ENCODE peak calls at places on chromosomes 16 and 17, in five cellular contexts. U, E, K, N and Q are unnamed samples.

GRCh38 chr17:33981713-33982601 is 273.1 kb upstream of the CCL2 start:
- DNase-seq in N (no peak), U (no peak), K (no peak), E (no peak), Q (no peak)

GRCh38 chr17:41496803-41497484 is 7.2 kb upstream of the KRT36 start:
- DNase-seq in K (peak), E (peak), U (peak), N (peak), Q (peak)

GRCh38 chr17:77571562-77571981 is 386.9 kb upstream of the TNRC6C start:
- DNase-seq in U (no peak), K (peak), E (no peak), N (no peak), Q (no peak)

GRCh38 chr17:62059394-62059793 is 5.7 kb downstream of the MED13 start:
- DNase-seq in K (no peak), E (no peak), N (no peak), U (no peak), Q (no peak)

GRCh38 chr16:80287674-80288073 is 253.1 kb upstream of the DYNLRB2 start:
- DNase-seq in N (no peak), U (no peak), E (no peak), K (no peak), Q (no peak)

GRCh38 chr17:28745052-28745776 is 1.4 kb downstream of the TRAF4 start:
- DNase-seq in K (peak), N (peak), U (no peak), E (peak), Q (peak)

GRCh38 chr17:49631496-49631895 is 46.4 kb downstream of the SPOP start:
- DNase-seq in U (no peak), E (no peak), K (no peak), N (no peak), Q (no peak)

GRCh38 chr16:69187387-69187890 is 475 bp downstream of the SNTB2 start:
- DNase-seq in N (no peak), K (peak), U (no peak), E (peak), Q (peak)

GRCh38 chr16:24609740-24610420 is 70.5 kb downstream of the RBBP6 start:
- DNase-seq in K (peak), N (peak), E (no peak), U (no peak), Q (peak)

GRCh38 chr16:50354629-50355456 is 13.9 kb downstream of the BRD7 start:
- DNase-seq in N (no peak), E (no peak), U (no peak), K (no peak), Q (no peak)

GRCh38 chr17:74822329-74823175 is 37.1 kb downstream of the GRIN2C start:
- DNase-seq in E (no peak), K (no peak), N (no peak), U (no peak), Q (no peak)

GRCh38 chr17:68768804-68769203 is 167.6 kb upstream of the FAM20A start:
- DNase-seq in U (no peak), N (no peak), E (no peak), K (no peak), Q (no peak)

GRCh38 chr17:55641559-55642160 is 81.0 kb downstream of the TMEM100 start:
- DNase-seq in N (peak), E (peak), K (peak), U (no peak), Q (peak)
- TF ChIP-seq ESRRA in N (no peak), E (no peak), K (no peak), U (no peak), Q (no peak)

DNA sequence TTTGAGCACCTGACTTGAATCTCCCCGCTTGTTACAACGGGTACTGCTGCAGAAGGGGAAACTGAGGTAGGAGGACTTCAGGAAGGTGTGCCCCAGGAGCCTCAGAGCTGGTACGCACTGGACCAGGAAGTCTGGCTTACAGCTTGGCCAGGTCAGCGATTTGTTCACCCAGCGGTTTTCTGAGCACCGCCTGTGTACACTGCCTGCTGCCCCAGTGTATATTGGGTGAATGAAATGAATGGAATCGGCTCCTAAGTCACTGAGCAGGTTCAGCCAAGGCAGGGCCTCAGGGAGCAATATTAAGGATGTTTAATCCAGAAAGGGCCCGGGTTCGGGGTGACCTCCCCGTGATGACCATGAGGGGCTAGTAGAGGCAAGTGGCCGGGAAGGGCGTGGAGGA is 164.0 kb upstream of the CIBAR2 start:
- DNase-seq in E (no peak), U (no peak), N (no peak), K (no peak), Q (no peak)
- TF ChIP-seq ESRRA in E (no peak), U (no peak), N (no peak), K (no peak), Q (no peak)

GRCh38 chr17:63853260-63853659 is 10.8 kb upstream of the SMARCD2 start:
- DNase-seq in N (no peak), E (no peak), U (no peak), K (no peak), Q (no peak)

GRCh38 chr17:63850401-63850800 is 7.9 kb upstream of the SMARCD2 start:
- DNase-seq in U (no peak), E (no peak), N (no peak), K (peak), Q (no peak)

GRCh38 chr17:63859257-63859656 is 14.2 kb downstream of the CSH2 start:
- DNase-seq in E (no peak), U (no peak), K (no peak), N (no peak), Q (no peak)

GRCh38 chr17:63854709-63855108 is 12.2 kb upstream of the SMARCD2 start:
- DNase-seq in U (no peak), K (no peak), N (peak), E (no peak), Q (no peak)

DNA sequence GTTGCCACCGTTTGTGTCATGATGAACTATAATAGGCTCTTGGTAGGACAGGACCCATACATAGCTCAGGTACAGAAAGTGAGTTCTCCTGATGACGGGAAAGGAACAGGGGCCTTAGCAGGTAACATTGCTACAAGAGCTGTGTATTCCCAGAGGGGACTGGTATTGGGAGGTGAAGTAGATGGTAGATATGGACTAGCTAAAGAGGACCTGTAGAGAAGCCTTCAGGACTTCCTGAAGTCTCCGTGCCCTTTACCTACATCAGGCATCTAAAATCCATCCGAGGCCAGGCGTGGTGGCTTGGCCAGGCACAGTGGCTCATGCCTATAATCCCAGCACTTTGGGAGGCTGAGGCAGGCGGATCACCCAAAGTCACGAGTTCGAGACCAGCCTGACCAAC is 12.7 kb upstream of the SMARCD2 start:
- DNase-seq in K (no peak), U (no peak), N (no peak), E (no peak), Q (no peak)
- TF ChIP-seq ESRRA in K (no peak), U (no peak), N (no peak), E (no peak), Q (no peak)

GRCh38 chr17:79543566-79543965 is 67.3 kb downstream of the RBFOX3 start:
- DNase-seq in K (no peak), U (no peak), E (no peak), N (no peak), Q (no peak)

GRCh38 chr17:79545251-79546005 is 65.4 kb downstream of the RBFOX3 start:
- DNase-seq in E (no peak), U (no peak), N (no peak), K (no peak), Q (no peak)

GRCh38 chr17:79546386-79546785 is 64.5 kb downstream of the RBFOX3 start:
- DNase-seq in U (no peak), E (no peak), N (no peak), K (no peak), Q (no peak)

GRCh38 chr17:79542718-79543117 is 68.1 kb downstream of the RBFOX3 start:
- DNase-seq in N (no peak), E (no peak), K (no peak), U (no peak), Q (no peak)

DNA sequence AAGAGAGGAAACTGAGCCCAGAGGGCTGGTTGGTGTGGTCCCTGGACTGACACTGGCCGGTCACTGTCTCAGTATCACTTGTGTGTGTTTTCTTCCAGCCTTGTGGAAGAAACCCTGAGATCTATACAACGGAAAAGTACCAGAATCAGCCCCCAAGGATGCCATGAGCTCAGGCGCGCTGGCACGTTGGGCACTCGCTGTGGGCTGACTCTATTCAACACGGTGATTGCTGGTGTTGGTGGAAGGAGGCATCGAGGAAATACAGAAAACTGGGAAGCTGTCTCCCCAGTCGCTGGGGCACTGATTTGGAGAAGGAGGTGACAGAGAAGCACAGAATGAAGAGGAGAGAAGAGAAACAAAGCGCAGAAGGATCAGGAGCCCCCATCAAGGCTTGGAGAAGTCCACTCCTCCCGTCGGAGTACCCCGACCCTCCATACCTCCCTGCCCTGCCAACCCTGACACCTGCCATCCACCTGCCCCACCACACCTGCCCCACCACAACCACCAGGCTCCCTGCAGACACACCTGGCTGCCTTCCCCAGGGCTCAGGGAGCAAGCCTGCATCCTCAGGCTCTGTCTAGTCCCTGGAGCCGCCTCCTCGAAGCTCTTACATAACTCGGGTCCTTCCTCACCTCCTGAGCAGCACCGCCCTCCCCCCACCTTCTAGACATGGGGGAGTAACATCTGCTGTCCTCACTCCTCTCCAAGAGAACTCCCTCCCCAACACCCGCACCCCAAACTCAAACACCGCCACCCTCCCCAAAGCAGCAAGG is 66.5 kb downstream of the RBFOX3 start:
- DNase-seq in E (no peak), U (no peak), K (no peak), N (no peak), Q (no peak)
- TF ChIP-seq ESRRA in E (no peak), U (no peak), K (no peak), N (no peak), Q (no peak)

GRCh38 chr17:7132511-7133094 is 18.0 kb upstream of the ASGR2 start:
- DNase-seq in K (no peak), E (no peak), U (peak), N (peak), Q (peak)
- TF ChIP-seq ESRRA in K (no peak), E (no peak), U (no peak), N (no peak), Q (no peak)

DNA sequence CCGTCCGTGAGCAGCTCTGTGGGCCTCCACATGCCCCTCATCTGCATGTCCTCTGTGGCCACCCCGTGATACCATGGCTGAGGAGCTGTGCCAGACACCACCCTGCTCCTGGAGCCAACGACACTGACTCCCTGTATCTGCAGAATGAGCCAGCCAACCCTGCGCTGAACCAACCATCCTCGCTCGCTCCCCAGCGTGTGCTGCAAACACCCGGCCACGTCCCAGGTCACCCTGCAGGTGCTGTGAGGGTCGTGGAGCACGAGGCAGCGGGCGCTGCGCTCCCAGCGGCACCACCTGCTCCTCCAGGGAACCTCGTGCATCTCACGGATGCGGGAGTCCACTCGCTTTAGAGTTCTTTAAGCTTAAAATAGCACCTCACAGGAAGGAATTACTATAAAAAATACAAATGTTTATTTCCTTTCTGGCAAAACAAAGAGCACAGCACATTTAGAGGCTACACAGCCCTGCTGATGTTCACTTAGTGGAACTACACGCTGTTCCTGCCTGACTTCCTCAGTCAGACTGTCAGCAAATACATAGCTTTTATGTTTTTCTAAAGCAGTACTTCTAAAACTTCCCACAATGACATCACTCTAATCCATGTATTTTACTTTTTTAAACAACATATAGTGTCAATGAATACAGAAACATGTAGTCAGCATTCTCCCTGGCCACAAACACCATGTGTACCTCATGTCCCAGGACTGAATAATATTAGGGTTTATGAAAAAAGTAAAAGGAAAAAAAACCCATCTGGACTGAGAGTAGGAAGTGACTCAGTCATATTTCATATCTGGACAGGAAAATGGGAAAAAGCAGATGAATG is 43.5 kb downstream of the MAP1LC3B start:
- DNase-seq in K (no peak), U (no peak), N (no peak), E (no peak), Q (no peak)
- TF ChIP-seq ESRRA in K (no peak), U (no peak), N (no peak), E (no peak), Q (no peak)

GRCh38 chr16:29951966-29952365 is 9.9 kb upstream of the TMEM219 start:
- DNase-seq in K (no peak), E (peak), N (no peak), U (no peak), Q (peak)
- TF ChIP-seq ESRRA in K (no peak), E (no peak), N (no peak), U (no peak), Q (no peak)

DNA sequence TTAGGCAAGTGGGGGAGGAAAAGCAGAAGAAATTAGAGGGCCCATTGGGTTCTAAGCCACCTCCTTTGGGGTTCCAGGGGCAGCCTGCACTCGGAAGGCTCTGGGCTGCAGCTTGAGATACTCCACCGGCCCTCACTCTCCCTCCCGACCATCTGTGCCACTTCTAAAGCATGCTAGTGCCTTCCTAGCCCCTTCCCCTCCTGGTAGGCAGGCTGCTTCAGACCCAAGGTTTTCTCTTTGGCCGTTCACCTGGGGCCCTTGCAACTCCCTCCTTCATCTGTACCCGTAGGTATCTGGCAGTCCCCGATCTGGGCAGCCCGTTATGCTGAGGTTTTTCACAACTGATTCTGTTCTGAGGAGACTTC is 98.5 kb downstream of the RAB11FIP4 start:
- DNase-seq in E (no peak), U (no peak), K (no peak), N (no peak), Q (no peak)
- TF ChIP-seq ESRRA in E (no peak), U (no peak), K (no peak), N (no peak), Q (no peak)

GRCh38 chr17:147796-148740 is 10.7 kb downstream of the SCGB1C2 start:
- DNase-seq in U (no peak), K (no peak), N (no peak), E (no peak), Q (no peak)

GRCh38 chr17:148757-149156 is 11.4 kb downstream of the SCGB1C2 start:
- DNase-seq in E (no peak), K (no peak), N (no peak), U (no peak), Q (no peak)

GRCh38 chr17:151004-151403 is 13.6 kb downstream of the SCGB1C2 start:
- DNase-seq in N (peak), E (no peak), U (no peak), K (no peak), Q (no peak)

GRCh38 chr17:149897-150575 is 12.7 kb downstream of the SCGB1C2 start:
- DNase-seq in E (no peak), U (no peak), K (peak), N (no peak), Q (no peak)

GRCh38 chr17:149231-149630 is 11.9 kb downstream of the SCGB1C2 start:
- DNase-seq in U (no peak), E (no peak), N (no peak), K (no peak), Q (no peak)
- TF ChIP-seq ESRRA in U (no peak), E (no peak), N (no peak), K (no peak), Q (no peak)